ENCODE peak calls at places on chromosomes 6 and 20, in four cellular contexts. One of them, this sample, is unnamed.

GRCh38 chr6:46677314-46677654 is 10.4 kb upstream of the TDRD6 start:
- DNase-seq in activated naive CD8-positive, alpha-beta T cell treated with anti-CD3 and anti-CD28 coated beads for 36 hours: no peak
- DNase-seq in NCI-H2107: no peak
- DNase-seq in AG04450: no peak
- DNase-seq in this sample: no peak

GRCh38 chr20:59400666-59401065 is 100.3 kb downstream of the EDN3 start:
- DNase-seq in activated naive CD8-positive, alpha-beta T cell treated with anti-CD3 and anti-CD28 coated beads for 36 hours: peak; percentile 38
- DNase-seq in NCI-H2107: no peak
- DNase-seq in AG04450: no peak
- DNase-seq in this sample: peak; percentile 5

GRCh38 chr6:90596967-90597539 is 10.2 kb upstream of the MAP3K7 start:
- DNase-seq in activated naive CD8-positive, alpha-beta T cell treated with anti-CD3 and anti-CD28 coated beads for 36 hours: no peak
- DNase-seq in NCI-H2107: no peak
- DNase-seq in AG04450: no peak
- DNase-seq in this sample: no peak

GRCh38 chr6:38806271-38806670 is 91.2 kb downstream of the DNAH8 start:
- DNase-seq in activated naive CD8-positive, alpha-beta T cell treated with anti-CD3 and anti-CD28 coated beads for 36 hours: no peak
- DNase-seq in NCI-H2107: no peak
- DNase-seq in AG04450: no peak
- DNase-seq in this sample: no peak

GRCh38 chr20:41734506-41734945 is 116.3 kb upstream of the CHD6 start:
- DNase-seq in activated naive CD8-positive, alpha-beta T cell treated with anti-CD3 and anti-CD28 coated beads for 36 hours: peak; percentile 14
- DNase-seq in NCI-H2107: no peak
- DNase-seq in AG04450: no peak
- DNase-seq in this sample: no peak

GRCh38 chr6:137779982-137780381 is 87.1 kb upstream of the TNFAIP3 start:
- DNase-seq in activated naive CD8-positive, alpha-beta T cell treated with anti-CD3 and anti-CD28 coated beads for 36 hours: no peak
- DNase-seq in NCI-H2107: no peak
- DNase-seq in AG04450: no peak
- DNase-seq in this sample: no peak

GRCh38 chr6:95784869-95785268 is 207.5 kb downstream of the MANEA start:
- DNase-seq in activated naive CD8-positive, alpha-beta T cell treated with anti-CD3 and anti-CD28 coated beads for 36 hours: no peak
- DNase-seq in NCI-H2107: no peak
- DNase-seq in AG04450: no peak
- DNase-seq in this sample: no peak

GRCh38 chr6:136846046-136846445 is 23.7 kb downstream of the PEX7 start:
- DNase-seq in activated naive CD8-positive, alpha-beta T cell treated with anti-CD3 and anti-CD28 coated beads for 36 hours: no peak
- DNase-seq in NCI-H2107: no peak
- DNase-seq in AG04450: peak; percentile 39
- DNase-seq in this sample: no peak

GRCh38 chr6:38167598-38167997 is 348.1 kb downstream of the ZFAND3 start:
- DNase-seq in activated naive CD8-positive, alpha-beta T cell treated with anti-CD3 and anti-CD28 coated beads for 36 hours: no peak
- DNase-seq in NCI-H2107: no peak
- DNase-seq in AG04450: no peak
- DNase-seq in this sample: no peak

GRCh38 chr20:7193681-7194080 is 426.2 kb downstream of the BMP2 start:
- DNase-seq in activated naive CD8-positive, alpha-beta T cell treated with anti-CD3 and anti-CD28 coated beads for 36 hours: no peak
- DNase-seq in NCI-H2107: no peak
- DNase-seq in AG04450: no peak
- DNase-seq in this sample: no peak